ENCODE peak calls at places on chromosomes 5 and 9, in four cellular contexts. One of them, this sample, is unnamed.

GRCh38 chr5:143085319-143085917 is 315.2 kb downstream of the ARHGAP26 start:
- DNase-seq in T-cell: no peak
- DNase-seq in memory B cell: no peak
- DNase-seq in posterior vena cava: no peak
- DNase-seq in this sample: no peak

GRCh38 chr5:145946112-145946861 is 9.9 kb downstream of the SH3RF2 start:
- DNase-seq in memory B cell: no peak
- DNase-seq in posterior vena cava: no peak
- DNase-seq in T-cell: no peak
- DNase-seq in this sample: no peak

GRCh38 chr5:157740211-157740610 is 3.3 kb upstream of the LSM11 start:
- DNase-seq in T-cell: no peak
- DNase-seq in memory B cell: peak
- DNase-seq in posterior vena cava: no peak
- DNase-seq in this sample: peak

GRCh38 chr5:98775962-98776687 is 2.7 kb downstream of the RGMB start:
- DNase-seq in T-cell: no peak
- DNase-seq in memory B cell: no peak
- DNase-seq in posterior vena cava: no peak
- DNase-seq in this sample: no peak

GRCh38 chr5:173472164-173472563 is 143.9 kb upstream of the STC2 start:
- DNase-seq in posterior vena cava: peak
- DNase-seq in T-cell: no peak
- DNase-seq in memory B cell: no peak
- DNase-seq in this sample: no peak

GRCh38 chr5:133891390-133891789 is 77.0 kb downstream of the C5orf15 start:
- DNase-seq in T-cell: no peak
- DNase-seq in posterior vena cava: peak
- DNase-seq in memory B cell: no peak
- DNase-seq in this sample: no peak

GRCh38 chr9:131874447-131874846 is 134.6 kb upstream of the RAPGEF1 start:
- DNase-seq in T-cell: no peak
- DNase-seq in posterior vena cava: peak
- DNase-seq in memory B cell: no peak
- DNase-seq in this sample: no peak

GRCh38 chr9:105912868-105913516 is 218.7 kb downstream of the TMEM38B start:
- DNase-seq in posterior vena cava: no peak
- DNase-seq in memory B cell: no peak
- DNase-seq in T-cell: no peak
- DNase-seq in this sample: no peak

GRCh38 chr9:19431361-19432171 is 22.8 kb downstream of the ACER2 start:
- DNase-seq in posterior vena cava: peak
- DNase-seq in memory B cell: no peak
- DNase-seq in T-cell: no peak
- DNase-seq in this sample: no peak

GRCh38 chr5:175778951-175779475 is 92.4 kb upstream of the CPLX2 start:
- DNase-seq in T-cell: no peak
- DNase-seq in memory B cell: no peak
- DNase-seq in posterior vena cava: no peak
- DNase-seq in this sample: no peak

GRCh38 chr9:22446589-22446949 is at the start of gene DMRTA1:
- DNase-seq in T-cell: no peak
- DNase-seq in posterior vena cava: peak
- DNase-seq in memory B cell: no peak
- DNase-seq in this sample: no peak

GRCh38 chr5:133907075-133907474 is 61.4 kb downstream of the C5orf15 start:
- DNase-seq in memory B cell: no peak
- DNase-seq in T-cell: no peak
- DNase-seq in posterior vena cava: no peak
- DNase-seq in this sample: no peak

GRCh38 chr9:72351538-72352453 is 13.2 kb downstream of the ZFAND5 start:
- DNase-seq in memory B cell: no peak
- DNase-seq in posterior vena cava: no peak
- DNase-seq in T-cell: no peak
- DNase-seq in this sample: no peak

GRCh38 chr5:174827521-174827920 is 103.1 kb downstream of the MSX2 start:
- DNase-seq in posterior vena cava: no peak
- DNase-seq in T-cell: no peak
- DNase-seq in memory B cell: no peak
- DNase-seq in this sample: no peak

GRCh38 chr9:110050925-110051355 is 157.0 kb downstream of the C9orf152 start:
- DNase-seq in memory B cell: no peak
- DNase-seq in T-cell: no peak
- DNase-seq in posterior vena cava: no peak
- DNase-seq in this sample: no peak

GRCh38 chr5:112219000-112219399 is 200.1 kb downstream of the EPB41L4A start:
- DNase-seq in memory B cell: no peak
- DNase-seq in posterior vena cava: no peak
- DNase-seq in T-cell: no peak
- DNase-seq in this sample: no peak

GRCh38 chr9:109098221-109098959 is 21.4 kb downstream of the TMEM245 start:
- DNase-seq in memory B cell: no peak
- DNase-seq in T-cell: no peak
- DNase-seq in posterior vena cava: no peak
- DNase-seq in this sample: no peak

This sample was measured in stimulated activated naive CD4-positive, alpha-beta T cell.